ENCODE peak calls at places on chromosomes 6 and 20, in four cellular contexts. D, L, Y and E are unnamed samples.
A peak's percentile ranks its signal among the peaks of the same experiment; 100 is the strongest.

GRCh38 chr6:87105823-87106222 is 10.9 kb upstream of the CGA start:
- DNase-seq in D (no peak), L (no peak), Y (no peak), E (no peak)

GRCh38 chr6:23890543-23891227 is 235.3 kb upstream of the NRSN1 start:
- DNase-seq in D (no peak), L (no peak), Y (no peak), E (no peak)

GRCh38 chr6:137867685-137868509 is 838 bp downstream of the TNFAIP3 start:
- DNase-seq in D (peak; percentile 18), L (no peak), Y (peak; percentile 33), E (no peak)

GRCh38 chr20:25049261-25050060 is 8.5 kb downstream of the ACSS1 start:
- DNase-seq in D (no peak), L (no peak), Y (no peak), E (no peak)

GRCh38 chr20:62769346-62770071 is 26.8 kb upstream of the MRGBP start:
- DNase-seq in D (peak; percentile 5), L (no peak), Y (peak; percentile 5), E (no peak)

GRCh38 chr6:37347177-37348145 is 6.3 kb upstream of the RNF8 start:
- DNase-seq in D (no peak), L (no peak), Y (no peak), E (no peak)

GRCh38 chr6:35300848-35301247 is 3.2 kb downstream of the DEF6 start:
- DNase-seq in D (no peak), L (no peak), Y (no peak), E (no peak)

GRCh38 chr20:14583413-14583812 is 246.0 kb upstream of the FLRT3 start:
- DNase-seq in D (no peak), L (no peak), Y (no peak), E (no peak)

GRCh38 chr6:10618409-10618808 is 76.0 kb downstream of the C6orf52 start:
- DNase-seq in D (no peak), L (no peak), Y (no peak), E (no peak)

GRCh38 chr6:43036712-43037111 is 15.3 kb downstream of the RRP36 start:
- DNase-seq in D (no peak), L (no peak), Y (no peak), E (no peak)

GRCh38 chr6:155026366-155027045 is 31.4 kb downstream of the TIAM2 start:
- DNase-seq in D (no peak), L (no peak), Y (peak; percentile 16), E (no peak)

GRCh38 chr6:138956244-138956924 is 31.7 kb downstream of the REPS1 start:
- DNase-seq in D (no peak), L (no peak), Y (no peak), E (no peak)

GRCh38 chr6:119267506-119267905 is 82.1 kb downstream of the MAN1A1 start:
- DNase-seq in D (no peak), L (no peak), Y (no peak), E (no peak)

GRCh38 chr20:51607170-51607569 is 64.7 kb upstream of the NFATC2 start:
- DNase-seq in D (no peak), L (no peak), Y (no peak), E (no peak)

GRCh38 chr20:48807051-48807450 is 20.7 kb downstream of the PREX1 start:
- DNase-seq in D (no peak), L (no peak), Y (no peak), E (no peak)

GRCh38 chr6:152496731-152497130 is 140.4 kb downstream of the SYNE1 start:
- DNase-seq in D (no peak), L (no peak), Y (no peak), E (no peak)

GRCh38 chr6:45608252-45608911 is 230.6 kb upstream of the SUPT3H start:
- DNase-seq in D (no peak), L (peak; percentile 35), Y (no peak), E (no peak)

GRCh38 chr6:35091353-35092083 is 49.6 kb downstream of the TCP11 start:
- DNase-seq in D (no peak), L (no peak), Y (no peak), E (no peak)

GRCh38 chr6:97203343-97203742 is 79.7 kb downstream of the MMS22L start:
- DNase-seq in D (no peak), L (no peak), Y (no peak), E (no peak)

GRCh38 chr6:159979136-159979874 is 10.4 kb downstream of the IGF2R start:
- DNase-seq in D (no peak), L (no peak), Y (peak; percentile 24), E (no peak)

GRCh38 chr20:3687655-3688054 is 5.8 kb upstream of the ADAM33 start:
- DNase-seq in D (no peak), L (no peak), Y (no peak), E (no peak)

GRCh38 chr20:46308258-46309157 is at the start of gene CDH22:
- DNase-seq in D (peak; percentile 37), L (no peak), Y (peak; percentile 36), E (no peak)

GRCh38 chr6:104940238-104940880 is 16.5 kb upstream of the LIN28B start:
- DNase-seq in D (no peak), L (no peak), Y (no peak), E (no peak)

GRCh38 chr6:101268541-101268940 is 125.0 kb upstream of the GRIK2 start:
- DNase-seq in D (no peak), L (no peak), Y (no peak), E (no peak)

GRCh38 chr20:50578778-50579165 is 68.6 kb downstream of the PTPN1 start:
- DNase-seq in D (no peak), L (no peak), Y (no peak), E (no peak)

GRCh38 chr6:152225231-152225934 is 411.8 kb downstream of the SYNE1 start:
- DNase-seq in D (no peak), L (no peak), Y (no peak), E (no peak)

GRCh38 chr6:26311012-26311384 is 54.0 kb upstream of the BTN3A2 start:
- DNase-seq in D (no peak), L (no peak), Y (no peak), E (peak; percentile 64)

GRCh38 chr20:10603971-10604864 is 69.6 kb downstream of the JAG1 start:
- DNase-seq in D (peak; percentile 31), L (peak; percentile 60), Y (peak; percentile 40), E (peak; percentile 82)

GRCh38 chr6:16132909-16133308 is 4.0 kb downstream of the MYLIP start:
- DNase-seq in D (no peak), L (no peak), Y (no peak), E (no peak)

GRCh38 chr6:105567140-105567539 is 164.3 kb upstream of the PREP start:
- DNase-seq in D (no peak), L (no peak), Y (no peak), E (no peak)

GRCh38 chr20:5041433-5041832 is 40.1 kb upstream of the SLC23A2 start:
- DNase-seq in D (no peak), L (no peak), Y (no peak), E (no peak)

GRCh38 chr20:14821251-14821650 is 483.8 kb upstream of the FLRT3 start:
- DNase-seq in D (no peak), L (no peak), Y (no peak), E (no peak)

GRCh38 chr20:10877345-10877744 is 203.5 kb upstream of the JAG1 start:
- DNase-seq in D (peak; percentile 82), L (no peak), Y (peak; percentile 77), E (peak; percentile 67)

GRCh38 chr6:136923116-136923953 is 1.2 kb downstream of the SLC35D3 start:
- DNase-seq in D (no peak), L (no peak), Y (no peak), E (no peak)

GRCh38 chr6:21073318-21073839 is 520.2 kb upstream of the SOX4 start:
- DNase-seq in D (no peak), L (no peak), Y (no peak), E (no peak)

GRCh38 chr6:87572860-87573259 is 16.9 kb downstream of the RARS2 start:
- DNase-seq in D (no peak), L (no peak), Y (no peak), E (no peak)

GRCh38 chr20:50957276-50957675 is 1.1 kb downstream of the DPM1 start:
- DNase-seq in D (no peak), L (no peak), Y (no peak), E (no peak)

GRCh38 chr6:91713911-91714310 is 1127.0 kb upstream of the MAP3K7 start:
- DNase-seq in D (no peak), L (no peak), Y (no peak), E (no peak)

GRCh38 chr20:57526067-57526884 is 1.3 kb upstream of the CTCFL start:
- DNase-seq in D (no peak), L (no peak), Y (no peak), E (no peak)
- TF ChIP-seq CTCF in D (no peak), L (no peak), Y (no peak), E (no peak)

DNA sequence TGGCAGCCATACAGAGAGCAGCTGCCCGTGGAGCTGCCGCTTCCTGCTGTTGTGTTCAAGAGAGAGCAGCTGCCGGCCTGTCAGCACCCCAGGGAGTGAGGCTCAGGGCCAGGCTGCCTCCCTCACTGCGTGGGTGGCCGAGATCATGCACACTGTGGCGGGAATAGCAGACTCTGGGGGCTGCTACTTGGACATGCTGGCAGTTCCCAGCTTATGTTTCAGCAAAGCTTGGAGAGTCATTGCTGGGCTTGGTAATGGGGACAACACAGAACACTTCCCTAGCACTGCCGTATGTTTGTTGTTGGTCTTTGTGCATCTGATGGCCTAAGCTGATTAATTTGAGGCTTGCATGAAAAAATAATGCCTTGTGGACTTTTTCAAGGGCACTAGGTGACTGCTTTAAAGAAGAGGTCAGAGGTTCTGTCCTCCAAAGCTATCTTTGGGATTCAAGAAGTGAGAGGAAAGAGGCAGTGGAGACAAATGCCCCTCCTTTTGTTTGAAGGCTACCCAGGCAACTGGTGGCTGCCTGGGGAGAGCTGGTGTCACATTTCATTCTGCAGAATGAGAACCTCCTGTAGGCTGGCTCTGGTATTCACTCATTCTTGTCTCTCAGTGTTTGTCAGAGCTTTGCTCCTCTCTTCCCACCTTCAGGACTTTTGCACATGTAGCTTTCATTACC is 18.8 kb downstream of the MRAP2 start:
- DNase-seq in D (peak; percentile 80), L (peak; percentile 23), Y (peak; percentile 69), E (peak; percentile 67)
- TF ChIP-seq CTCF in D (no peak), L (no peak), Y (no peak), E (no peak)

GRCh38 chr6:32968093-32968769 is at the start of gene BRD2:
- DNase-seq in D (peak; percentile 96), L (peak; percentile 95), Y (peak; percentile 98), E (peak; percentile 97)
- TF ChIP-seq CTCF in D (no peak), L (no peak), Y (no peak), E (no peak)

DNA sequence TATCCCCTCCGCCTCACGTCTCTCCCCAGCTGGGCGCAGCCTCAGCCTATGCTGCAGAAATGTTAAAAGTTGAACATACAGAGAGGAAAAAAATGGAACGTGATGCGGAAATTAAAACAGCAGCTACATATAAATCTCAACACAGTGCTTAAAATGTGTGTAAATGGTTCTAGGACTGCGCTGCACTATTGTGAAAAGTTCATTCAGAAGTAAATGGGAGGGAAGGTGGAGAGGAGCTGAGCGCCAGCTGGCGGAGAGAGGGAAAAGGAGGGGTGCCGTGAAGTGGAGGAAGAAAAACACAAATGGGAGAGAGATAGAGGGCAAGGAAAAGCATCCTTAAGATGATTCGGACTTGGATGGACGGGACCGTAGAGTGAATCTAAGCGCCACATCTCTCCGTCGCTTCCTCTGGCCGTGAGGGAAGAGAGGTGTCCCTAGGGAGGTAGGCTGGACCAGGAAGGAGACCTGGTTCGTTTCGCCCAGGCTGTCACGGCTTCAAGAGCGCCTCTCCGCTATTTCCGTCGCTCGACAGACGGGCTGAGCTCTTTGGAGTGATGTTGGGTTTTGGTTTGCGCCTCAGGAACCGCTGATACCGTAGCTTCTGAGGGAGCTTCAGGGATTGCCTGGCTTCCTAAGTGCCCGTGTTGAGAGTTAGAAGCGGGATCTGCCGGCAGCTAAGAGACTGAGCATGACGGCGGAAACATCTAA is 113.7 kb downstream of the TRIM27 start:
- DNase-seq in D (no peak), L (no peak), Y (no peak), E (no peak)
- TF ChIP-seq CTCF in D (no peak), L (no peak), Y (no peak), E (no peak)